ENCODE peak calls at places on chromosome 6, in five cellular contexts. One of them, this sample, is unnamed.

GRCh38 chr6:134447883-134448387 is 130.0 kb upstream of the SGK1 start:
- DNase-seq in cerebellar nuclear complex: no peak
- DNase-seq in KBM-7: no peak
- DNase-seq in progenitor cell of endocrine pancreas: no peak
- DNase-seq in left ventricle myocardium superior: no peak
- DNase-seq in this sample: no peak

GRCh38 chr6:26199057-26199772 is 112.0 kb downstream of the HFE start:
- DNase-seq in cerebellar nuclear complex: peak; percentile 88
- DNase-seq in KBM-7: peak; percentile 98
- DNase-seq in progenitor cell of endocrine pancreas: no peak
- DNase-seq in left ventricle myocardium superior: peak; percentile 76
- DNase-seq in this sample: peak; percentile 58

GRCh38 chr6:28981391-28981832 is 23.7 kb downstream of the ZNF311 start:
- DNase-seq in cerebellar nuclear complex: no peak
- DNase-seq in KBM-7: no peak
- DNase-seq in progenitor cell of endocrine pancreas: peak; percentile 51
- DNase-seq in left ventricle myocardium superior: peak; percentile 49
- DNase-seq in this sample: peak; percentile 56

GRCh38 chr6:1607557-1608221 is 2.0 kb upstream of the FOXC1 start:
- DNase-seq in cerebellar nuclear complex: no peak
- DNase-seq in KBM-7: no peak
- DNase-seq in progenitor cell of endocrine pancreas: no peak
- DNase-seq in left ventricle myocardium superior: no peak
- DNase-seq in this sample: no peak

GRCh38 chr6:31559958-31560696 is 12.0 kb upstream of the LTA start:
- DNase-seq in cerebellar nuclear complex: no peak
- DNase-seq in KBM-7: peak; percentile 84
- DNase-seq in progenitor cell of endocrine pancreas: no peak
- DNase-seq in left ventricle myocardium superior: peak; percentile 71
- DNase-seq in this sample: peak; percentile 63

GRCh38 chr6:3283641-3284435 is 25.1 kb downstream of the PSMG4 start:
- DNase-seq in cerebellar nuclear complex: no peak
- DNase-seq in KBM-7: no peak
- DNase-seq in progenitor cell of endocrine pancreas: no peak
- DNase-seq in left ventricle myocardium superior: no peak
- DNase-seq in this sample: no peak

GRCh38 chr6:45929421-45930361 is 86.0 kb downstream of the CLIC5 start:
- DNase-seq in cerebellar nuclear complex: no peak
- DNase-seq in KBM-7: no peak
- DNase-seq in progenitor cell of endocrine pancreas: no peak
- DNase-seq in left ventricle myocardium superior: no peak
- DNase-seq in this sample: no peak

GRCh38 chr6:157552171-157552747 is 171.3 kb downstream of the ZDHHC14 start:
- DNase-seq in cerebellar nuclear complex: no peak
- DNase-seq in KBM-7: no peak
- DNase-seq in progenitor cell of endocrine pancreas: no peak
- DNase-seq in left ventricle myocardium superior: no peak
- DNase-seq in this sample: no peak

GRCh38 chr6:150189176-150189575 is 46.3 kb downstream of the PPP1R14C start:
- DNase-seq in cerebellar nuclear complex: no peak
- DNase-seq in KBM-7: no peak
- DNase-seq in progenitor cell of endocrine pancreas: no peak
- DNase-seq in left ventricle myocardium superior: no peak
- DNase-seq in this sample: no peak

GRCh38 chr6:31114970-31115849 is 610 bp downstream of the PSORS1C1 start:
- DNase-seq in cerebellar nuclear complex: no peak
- DNase-seq in KBM-7: no peak
- DNase-seq in progenitor cell of endocrine pancreas: no peak
- DNase-seq in left ventricle myocardium superior: no peak
- DNase-seq in this sample: no peak

GRCh38 chr6:1386310-1386709 is 3.1 kb upstream of the FOXF2 start:
- DNase-seq in cerebellar nuclear complex: no peak
- DNase-seq in KBM-7: no peak
- DNase-seq in progenitor cell of endocrine pancreas: no peak
- DNase-seq in left ventricle myocardium superior: no peak
- DNase-seq in this sample: no peak